ENCODE peak calls at places on chromosomes 4 and X, in six cellular contexts. X is NCI-H345; F is neural progenitor cell; G is ELR; U is activated T-cell treated with anti-CD3 and anti-CD28 coated beads for 24 hours; K is stimulated activated CD4-positive, alpha-beta T cell treated with anti-CD3 and anti-CD28 coated beads, Interleukin-1b, Interleukin-23, amount 100 ng/mL, for 24 hours. T is an unnamed sample.

GRCh38 chr4:108829981-108830492 is 67.2 kb upstream of the ETNPPL start:
- DNase-seq in G (no peak), F (no peak), K (no peak), X (no peak), U (no peak), T (no peak)

GRCh38 chrX:55489315-55490009 is at the start of gene USP51:
- DNase-seq in F (peak; percentile 72), K (no peak), G (peak; percentile 12), U (no peak), X (peak; percentile 52), T (no peak)

GRCh38 chr4:68655764-68656444 is 14.5 kb downstream of the UGT2B15 start:
- DNase-seq in X (no peak), G (no peak), U (no peak), F (no peak), K (no peak), T (no peak)

GRCh38 chrX:45623266-45623665 is 422.6 kb upstream of the DIPK2B start:
- DNase-seq in K (no peak), X (no peak), G (peak; percentile 84), F (no peak), U (no peak), T (no peak)

GRCh38 chr4:184274288-184274951 is 56.7 kb upstream of the ENPP6 start:
- DNase-seq in G (peak; percentile 44), F (no peak), K (no peak), U (no peak), X (no peak), T (no peak)

GRCh38 chrX:34884693-34885277 is 57.8 kb upstream of the FAM47B start:
- DNase-seq in X (no peak), F (no peak), U (no peak), K (no peak), G (peak; percentile 81), T (no peak)

GRCh38 chr4:181323061-181323460 is 920.1 kb upstream of the TENM3 start:
- DNase-seq in G (no peak), K (no peak), X (no peak), F (no peak), U (no peak), T (no peak)

GRCh38 chrX:150731795-150732194 is 38.6 kb downstream of the MTMR1 start:
- DNase-seq in U (peak; percentile 37), X (no peak), F (no peak), K (peak; percentile 20), G (peak; percentile 87), T (no peak)

GRCh38 chr4:177047070-177047850 is 254.5 kb upstream of the VEGFC start:
- DNase-seq in F (peak; percentile 81), K (peak; percentile 2), U (peak; percentile 30), X (peak; percentile 9), G (peak; percentile 81), T (peak; percentile 1)

GRCh38 chr4:38284294-38285045 is 324.3 kb downstream of the PTTG2 start:
- DNase-seq in U (no peak), F (no peak), K (no peak), X (no peak), G (no peak), T (no peak)

GRCh38 chr4:184472540-184473264 is 1.6 kb downstream of the IRF2 start:
- DNase-seq in X (peak; percentile 17), K (no peak), U (peak; percentile 38), G (peak; percentile 76), F (peak; percentile 86), T (no peak)

GRCh38 chr4:165873298-165874071 is 448 bp downstream of the TLL1 start:
- DNase-seq in F (peak; percentile 78), K (no peak), X (peak; percentile 27), G (peak; percentile 29), U (no peak), T (no peak)

GRCh38 chr4:113851816-113852215 is 90.3 kb upstream of the CAMK2D start:
- DNase-seq in X (no peak), U (no peak), K (no peak), F (no peak), G (no peak), T (no peak)

GRCh38 chrX:485368-485767 is 98.7 kb upstream of the PPP2R3B start:
- DNase-seq in K (no peak), F (no peak), U (no peak), X (no peak), G (no peak), T (no peak)

GRCh38 chr4:103137446-103137827 is 37.8 kb upstream of the BDH2 start:
- DNase-seq in K (no peak), G (peak; percentile 84), X (no peak), F (no peak), U (no peak), T (no peak)

GRCh38 chr4:3372933-3373465 is 68.8 kb upstream of the HGFAC start:
- DNase-seq in G (no peak), F (no peak), U (no peak), K (no peak), X (no peak), T (no peak)

GRCh38 chr4:151524610-151525009 is 115.6 kb downstream of the FHIP1A start:
- DNase-seq in X (peak; percentile 1), G (no peak), U (no peak), K (no peak), F (no peak), T (no peak)